ENCODE peak calls at places on chromosomes 5 and 9, in ten cellular contexts. K, S, W, Z, Q, L, X, A, O and M are unnamed samples.

GRCh38 chr9:14987858-14988257 is 77.6 kb upstream of the FREM1 start:
- DNase-seq in O (no peak), Q (no peak), L (no peak), Z (no peak), K (no peak), S (no peak), A (no peak), X (no peak), W (no peak), M (no peak)

GRCh38 chr5:154778534-154778933 is 23.4 kb downstream of the LARP1 start:
- DNase-seq in K (no peak), O (no peak), S (no peak), Q (no peak), Z (no peak), W (no peak), L (no peak), X (no peak), A (no peak), M (no peak)

GRCh38 chr5:76474377-76474776 is 71.3 kb downstream of the IQGAP2 start:
- DNase-seq in A (no peak), Q (no peak), L (no peak), S (no peak), Z (no peak), X (no peak), W (no peak), K (no peak), O (no peak), M (no peak)

GRCh38 chr5:107487056-107487461 is 183.7 kb downstream of the EFNA5 start:
- DNase-seq in L (no peak), O (no peak), K (no peak), X (no peak), Q (no peak), W (no peak), Z (peak; percentile 85), S (no peak), A (no peak), M (peak; percentile 52)

GRCh38 chr5:8327016-8327415 is 458.1 kb downstream of the MTRR start:
- DNase-seq in A (no peak), Z (no peak), K (no peak), X (no peak), W (no peak), O (no peak), L (no peak), Q (no peak), S (no peak), M (no peak)

GRCh38 chr5:71810456-71811181 is 91.5 kb downstream of the CARTPT start:
- DNase-seq in W (no peak), O (no peak), S (no peak), A (no peak), Q (no peak), Z (no peak), K (no peak), X (no peak), L (no peak), M (no peak)

GRCh38 chr9:85377751-85378289 is 363.9 kb downstream of the AGTPBP1 start:
- DNase-seq in A (no peak), L (no peak), W (no peak), X (no peak), S (no peak), O (no peak), Q (no peak), K (peak; percentile 56), Z (no peak), M (no peak)

GRCh38 chr5:85663708-85664031 is 954.1 kb upstream of the COX7C start:
- DNase-seq in S (no peak), L (no peak), K (no peak), O (no peak), W (no peak), Z (no peak), X (no peak), A (no peak), Q (no peak), M (no peak)

GRCh38 chr5:2505217-2505616 is 246.3 kb downstream of the IRX2 start:
- DNase-seq in Z (no peak), S (no peak), O (no peak), K (no peak), A (no peak), X (no peak), W (no peak), Q (no peak), L (no peak), M (no peak)

GRCh38 chr9:114343471-114344187 is 14.0 kb downstream of the ORM2 start:
- DNase-seq in W (no peak), S (no peak), Q (no peak), X (no peak), A (no peak), K (no peak), L (no peak), Z (no peak), O (no peak), M (no peak)

GRCh38 chr5:76724871-76725270 is 8.9 kb downstream of the F2R start:
- DNase-seq in Q (no peak), X (peak; percentile 89), O (no peak), L (no peak), K (peak; percentile 68), S (no peak), W (no peak), A (no peak), Z (peak; percentile 42), M (no peak)

DNA sequence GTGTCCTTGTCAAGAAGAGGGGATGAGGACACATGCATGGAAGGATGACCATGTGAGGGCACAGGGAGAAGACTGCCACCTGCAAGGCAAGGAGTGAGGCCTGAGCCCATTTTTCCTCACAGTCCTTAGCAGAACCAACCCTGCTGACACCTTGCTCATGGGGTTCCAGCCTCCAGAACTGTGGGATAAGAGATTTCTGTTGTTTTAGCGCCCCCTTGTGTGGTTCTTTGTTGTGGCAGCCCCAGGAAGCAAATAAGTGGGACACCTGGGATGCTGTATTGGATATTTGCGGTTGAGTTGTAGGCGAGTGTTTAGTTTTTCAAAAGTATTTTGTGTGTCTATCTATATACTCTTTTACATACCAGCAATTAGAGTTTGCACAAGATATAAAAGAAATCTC is 206.4 kb downstream of the NXNL2 start:
- DNase-seq in S (no peak), A (no peak), Z (peak; percentile 31), L (no peak), X (no peak), Q (no peak), O (no peak), W (no peak), K (no peak), M (no peak)
- TF ChIP-seq CTCF in S (no peak), A (peak; percentile 52), Z (peak; percentile 31), L (no peak), X (peak; percentile 70), Q (no peak), O (no peak), W (no peak), K (peak; percentile 33), M (peak; percentile 53)

DNA sequence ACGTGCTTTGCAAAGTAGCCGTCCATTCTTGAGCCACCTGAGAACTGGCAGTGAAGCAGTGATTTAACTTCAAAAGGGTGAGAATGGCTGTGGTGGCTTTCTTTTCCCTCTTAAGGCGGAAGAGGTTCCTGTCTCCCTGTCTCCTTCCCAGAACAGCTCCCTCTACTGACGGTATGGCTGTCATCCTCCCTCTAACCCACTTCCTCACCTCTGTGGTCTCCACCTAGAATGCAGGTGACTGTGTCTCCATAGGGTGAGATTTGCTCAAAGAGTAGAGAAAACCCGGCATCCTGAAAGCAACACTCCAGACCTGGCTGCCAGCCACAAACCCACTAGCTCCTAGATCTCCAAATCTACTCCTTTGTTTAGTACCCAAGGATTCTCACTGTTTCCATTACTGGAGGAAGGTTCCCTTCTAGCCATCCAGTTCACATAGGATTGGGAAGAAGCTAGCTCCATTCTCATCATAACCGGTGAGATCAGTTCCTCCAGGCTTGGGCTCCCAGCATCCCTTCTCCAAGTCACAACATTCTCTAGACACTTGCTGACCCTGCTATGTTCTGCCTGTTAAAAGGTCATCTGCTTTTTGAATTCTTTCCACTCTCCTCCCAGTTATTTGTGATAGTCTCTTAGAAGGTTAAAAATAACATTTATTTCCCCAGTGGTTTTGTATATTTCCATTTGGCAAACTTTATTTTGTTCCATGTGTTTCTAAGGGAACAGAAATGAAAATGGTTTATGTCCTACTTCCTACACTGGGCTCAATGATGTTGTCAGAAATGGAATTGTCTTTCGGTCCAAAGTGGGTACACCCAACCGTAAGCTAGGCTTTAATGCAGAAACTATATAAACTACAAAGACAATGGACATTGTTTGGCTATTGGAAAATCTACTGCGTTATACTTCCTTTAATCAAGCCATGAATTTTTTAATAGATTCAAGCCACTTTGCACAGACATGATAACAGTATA is 269.4 kb downstream of the CWC27 start:
- DNase-seq in A (no peak), Q (no peak), L (no peak), S (no peak), O (no peak), K (no peak), W (peak; percentile 33), Z (no peak), X (no peak), M (no peak)
- TF ChIP-seq CTCF in A (peak; percentile 54), Q (no peak), L (peak; percentile 21), S (no peak), O (no peak), K (peak; percentile 23), W (no peak), Z (peak; percentile 23), X (peak; percentile 62), M (peak; percentile 32)

DNA sequence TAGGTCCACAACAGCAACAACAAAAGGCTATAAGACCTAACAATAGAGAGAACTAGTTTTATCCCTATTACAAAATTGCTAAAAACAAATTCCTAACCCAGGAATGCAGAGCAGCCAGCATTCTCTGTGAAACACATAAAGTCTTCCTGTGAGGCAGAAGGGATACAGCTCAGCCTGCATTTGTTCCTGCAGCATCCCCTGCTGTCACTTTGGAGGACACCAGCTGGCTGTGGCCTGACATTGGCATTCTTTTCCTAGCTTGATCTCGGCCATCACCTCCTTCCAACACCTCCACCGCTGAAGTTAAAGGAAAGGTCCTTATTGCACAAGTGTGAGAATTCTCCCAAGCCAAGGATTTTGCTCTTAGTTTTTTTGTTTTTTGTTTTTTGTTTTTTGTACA is 186.1 kb downstream of the SNCAIP start:
- DNase-seq in O (no peak), K (no peak), X (peak; percentile 11), A (no peak), L (no peak), Q (no peak), Z (peak; percentile 15), W (no peak), S (no peak), M (no peak)
- TF ChIP-seq CTCF in O (no peak), K (peak; percentile 43), X (peak; percentile 60), A (no peak), L (no peak), Q (no peak), Z (peak; percentile 17), W (no peak), S (no peak), M (no peak)

GRCh38 chr9:137080260-137081122 is 3.2 kb downstream of the UAP1L1 start:
- DNase-seq in S (no peak), A (no peak), L (no peak), Q (no peak), K (no peak), O (no peak), Z (no peak), X (no peak), W (no peak), M (no peak)
- TF ChIP-seq CTCF in S (no peak), A (no peak), L (no peak), Q (no peak), K (no peak), O (no peak), Z (no peak), X (no peak), W (no peak), M (no peak)

DNA sequence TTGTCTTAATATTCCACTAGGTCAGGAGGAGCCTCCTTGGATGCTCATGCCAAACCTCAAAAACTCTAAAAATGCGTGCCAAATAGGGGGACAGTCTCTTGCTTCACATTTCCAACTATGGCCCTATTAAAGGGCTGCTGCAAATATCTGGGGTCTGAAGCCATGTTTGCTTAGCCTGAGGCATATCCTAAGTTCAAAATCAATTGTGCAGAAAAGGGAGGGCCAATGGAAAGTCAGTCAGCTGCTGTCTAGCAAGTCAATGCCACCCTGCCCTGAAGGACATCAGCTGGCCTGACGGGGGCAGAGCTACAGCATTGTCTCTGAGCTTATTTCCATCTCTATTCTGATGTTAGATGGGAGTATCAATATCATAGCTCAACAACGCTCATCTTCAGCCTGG is 93.6 kb downstream of the SH3TC2 start:
- DNase-seq in X (no peak), K (no peak), W (no peak), A (no peak), S (no peak), Q (no peak), O (no peak), L (no peak), Z (no peak), M (no peak)
- TF ChIP-seq CTCF in X (peak; percentile 30), K (no peak), W (no peak), A (no peak), S (no peak), Q (no peak), O (no peak), L (no peak), Z (no peak), M (no peak)